ENCODE peak calls at places on chromosomes 2 and 18, in seven cellular contexts. W, P, N, E, F, O and G are unnamed samples.

GRCh38 chr2:134220525-134220924 is 33.3 kb upstream of the MGAT5 start:
- ATAC-seq in P (no peak), E (no peak), O (peak), F (no peak), N (no peak), W (no peak), G (no peak)

GRCh38 chr18:74512321-74513053 is 16.3 kb downstream of the CNDP2 start:
- ATAC-seq in W (no peak), N (no peak), P (no peak), F (no peak), O (no peak), E (no peak), G (no peak)

GRCh38 chr2:126635281-126635680 is 20.7 kb upstream of the GYPC start:
- ATAC-seq in F (no peak), N (no peak), W (no peak), O (peak), E (no peak), P (no peak), G (no peak)

GRCh38 chr18:6031442-6031841 is 136.1 kb upstream of the TMEM200C start:
- ATAC-seq in E (no peak), F (no peak), P (no peak), W (no peak), O (no peak), N (no peak), G (no peak)

GRCh38 chr2:233400341-233400740 is 46.0 kb downstream of the DGKD start:
- ATAC-seq in O (no peak), W (no peak), N (no peak), P (no peak), E (no peak), F (peak), G (no peak)

GRCh38 chr2:1460851-1461418 is 47.7 kb downstream of the TPO start:
- ATAC-seq in O (no peak), P (no peak), N (no peak), W (no peak), E (no peak), F (no peak), G (no peak)

GRCh38 chr2:27687232-27687631 is 23.5 kb downstream of the SLC4A1AP start:
- ATAC-seq in F (no peak), E (no peak), N (no peak), O (no peak), P (no peak), W (no peak), G (no peak)

GRCh38 chr2:210046851-210047486 is 44.5 kb downstream of the RPE start:
- ATAC-seq in E (no peak), P (no peak), W (no peak), N (no peak), F (no peak), O (no peak), G (no peak)

GRCh38 chr2:60042023-60042422 is 511.4 kb downstream of the BCL11A start:
- ATAC-seq in W (no peak), O (peak), E (no peak), F (no peak), P (no peak), N (no peak), G (no peak)

GRCh38 chr2:197211881-197212342 is 98.7 kb downstream of the ANKRD44 start:
- ATAC-seq in N (no peak), P (no peak), E (peak), F (peak), W (no peak), O (peak), G (peak)

GRCh38 chr2:110955045-110955444 is 165.7 kb upstream of the BCL2L11 start:
- ATAC-seq in N (no peak), E (no peak), F (no peak), W (no peak), P (no peak), O (no peak), G (no peak)

GRCh38 chr2:241061275-241061674 is 40.8 kb downstream of the MTERF4 start:
- ATAC-seq in N (no peak), O (no peak), P (no peak), F (no peak), E (no peak), W (no peak), G (no peak)

GRCh38 chr2:99404800-99405669 is 67.8 kb downstream of the EIF5B start:
- ATAC-seq in P (no peak), E (no peak), W (peak), F (no peak), N (no peak), O (peak), G (no peak)

GRCh38 chr2:42086500-42086953 is 38.7 kb downstream of the PKDCC start:
- ATAC-seq in N (peak), F (peak), O (peak), W (peak), P (peak), E (peak), G (peak)

GRCh38 chr2:126381081-126381480 is 274.9 kb upstream of the GYPC start:
- ATAC-seq in O (no peak), N (no peak), F (no peak), W (no peak), E (no peak), P (no peak), G (no peak)

GRCh38 chr2:239322414-239323086 is 78.3 kb downstream of the HDAC4 start:
- ATAC-seq in E (no peak), F (no peak), N (peak), W (no peak), O (no peak), P (peak), G (no peak)

GRCh38 chr18:61992923-61993322 is 100.1 kb upstream of the RNF152 start:
- ATAC-seq in E (no peak), N (no peak), W (peak), P (peak), F (no peak), O (no peak), G (no peak)

GRCh38 chr18:3468833-3469232 is 18.9 kb downstream of the TGIF1 start:
- ATAC-seq in F (no peak), O (no peak), E (no peak), W (no peak), P (no peak), N (no peak), G (no peak)